ENCODE peak calls at places on chromosomes 1 and 21, in eight cellular contexts. L, O, J, C, A, Q, W and R are unnamed samples.

GRCh38 chr21:44337941-44338895 is 972 bp downstream of the CFAP410 start:
- DNase-seq in L (peak), O (peak), J (peak), C (peak), A (peak), Q (peak), W (peak), R (peak)

GRCh38 chr1:239008568-239008967 is 377.8 kb upstream of the CHRM3 start:
- DNase-seq in L (no peak), O (no peak), J (no peak), C (no peak), A (no peak), Q (no peak), W (no peak), R (no peak)

GRCh38 chr1:10132852-10133251 is 77.5 kb upstream of the KIF1B start:
- DNase-seq in L (no peak), O (no peak), J (no peak), C (no peak), A (no peak), Q (no peak), W (no peak), R (no peak)

GRCh38 chr1:163191301-163191700 is 11.4 kb downstream of the RGS5 start:
- DNase-seq in L (no peak), O (no peak), J (no peak), C (no peak), A (no peak), Q (no peak), W (no peak), R (no peak)

GRCh38 chr1:153490272-153491051 is 30.0 kb upstream of the S100A7 start:
- DNase-seq in L (peak), O (no peak), J (peak), C (peak), A (no peak), Q (peak), W (peak), R (peak)

GRCh38 chr1:178282949-178283367 is 189.1 kb downstream of the RASAL2 start:
- DNase-seq in L (no peak), O (no peak), J (no peak), C (no peak), A (no peak), Q (peak), W (no peak), R (peak)

GRCh38 chr1:92707292-92707691 is 77.6 kb downstream of the EVI5 start:
- DNase-seq in L (no peak), O (no peak), J (no peak), C (no peak), A (no peak), Q (no peak), W (no peak), R (no peak)

GRCh38 chr1:183103141-183103540 is 79.9 kb downstream of the LAMC1 start:
- DNase-seq in L (no peak), O (no peak), J (no peak), C (no peak), A (no peak), Q (no peak), W (no peak), R (no peak)

GRCh38 chr21:16125274-16125673 is 395.5 kb downstream of the USP25 start:
- DNase-seq in L (no peak), O (no peak), J (no peak), C (no peak), A (no peak), Q (no peak), W (no peak), R (no peak)

GRCh38 chr1:62706985-62707745 is 19.0 kb upstream of the DOCK7 start:
- DNase-seq in L (no peak), O (no peak), J (no peak), C (no peak), A (no peak), Q (no peak), W (no peak), R (no peak)

GRCh38 chr1:54564312-54565112 is 16.5 kb downstream of the ACOT11 start:
- DNase-seq in L (no peak), O (peak), J (peak), C (no peak), A (no peak), Q (no peak), W (no peak), R (peak)

GRCh38 chr1:188386161-188386560 is 1557.4 kb downstream of the PLA2G4A start:
- DNase-seq in L (no peak), O (no peak), J (no peak), C (no peak), A (no peak), Q (no peak), W (no peak), R (no peak)

GRCh38 chr1:41981796-41982195 is 63.1 kb upstream of the HIVEP3 start:
- DNase-seq in L (no peak), O (no peak), J (no peak), C (no peak), A (no peak), Q (no peak), W (no peak), R (no peak)

GRCh38 chr1:30478799-30479198 is 244.6 kb downstream of the MATN1 start:
- DNase-seq in L (no peak), O (no peak), J (no peak), C (no peak), A (no peak), Q (no peak), W (no peak), R (no peak)

GRCh38 chr1:113124366-113124765 is 51.4 kb downstream of the LRIG2 start:
- DNase-seq in L (no peak), O (no peak), J (no peak), C (no peak), A (no peak), Q (no peak), W (no peak), R (no peak)

GRCh38 chr1:15153842-15154479 is 414 bp downstream of the TMEM51 start:
- DNase-seq in L (no peak), O (peak), J (no peak), C (peak), A (peak), Q (peak), W (peak), R (peak)

GRCh38 chr1:96445296-96445695 is 276.3 kb upstream of the PTBP2 start:
- DNase-seq in L (no peak), O (no peak), J (no peak), C (no peak), A (no peak), Q (peak), W (no peak), R (peak)

GRCh38 chr1:157000686-157001085 is 44.9 kb downstream of the ARHGEF11 start:
- DNase-seq in L (no peak), O (no peak), J (no peak), C (no peak), A (no peak), Q (peak), W (no peak), R (peak)

GRCh38 chr1:95236784-95237575 is 3.0 kb downstream of the RWDD3 start:
- DNase-seq in L (no peak), O (no peak), J (no peak), C (no peak), A (no peak), Q (no peak), W (no peak), R (no peak)

GRCh38 chr1:219140308-219140877 is 33.3 kb upstream of the LYPLAL1 start:
- DNase-seq in L (no peak), O (no peak), J (no peak), C (no peak), A (no peak), Q (no peak), W (no peak), R (no peak)

GRCh38 chr1:6259491-6260362 is 1.2 kb downstream of the GPR153 start:
- DNase-seq in L (peak), O (peak), J (peak), C (peak), A (peak), Q (peak), W (peak), R (peak)

GRCh38 chr1:2493691-2494322 is 17.7 kb downstream of the PLCH2 start:
- DNase-seq in L (no peak), O (no peak), J (no peak), C (no peak), A (no peak), Q (no peak), W (no peak), R (no peak)

GRCh38 chr1:212317916-212318315 is 32.7 kb downstream of the PPP2R5A start:
- DNase-seq in L (no peak), O (no peak), J (no peak), C (no peak), A (no peak), Q (no peak), W (no peak), R (no peak)

GRCh38 chr1:46446646-46447498 is 42.8 kb upstream of the DMBX1 start:
- DNase-seq in L (peak), O (peak), J (peak), C (peak), A (peak), Q (peak), W (peak), R (peak)

GRCh38 chr1:200906491-200906890 is 11.8 kb downstream of the INAVA start:
- DNase-seq in L (no peak), O (no peak), J (no peak), C (no peak), A (no peak), Q (no peak), W (no peak), R (no peak)

GRCh38 chr21:19236209-19236608 is 832.6 kb upstream of the TMPRSS15 start:
- DNase-seq in L (no peak), O (no peak), J (no peak), C (no peak), A (no peak), Q (no peak), W (no peak), R (no peak)

GRCh38 chr1:149884433-149885363 is 14.7 kb upstream of the BOLA1 start:
- DNase-seq in L (peak), O (no peak), J (no peak), C (no peak), A (no peak), Q (peak), W (no peak), R (no peak)

GRCh38 chr1:107140703-107141490 is at the start of gene NTNG1:
- DNase-seq in L (no peak), O (peak), J (no peak), C (no peak), A (peak), Q (peak), W (no peak), R (peak)

GRCh38 chr1:179754031-179754624 is 11.0 kb downstream of the FAM163A start:
- DNase-seq in L (no peak), O (no peak), J (no peak), C (no peak), A (no peak), Q (peak), W (no peak), R (peak)

GRCh38 chr1:68093737-68094136 is 43.3 kb upstream of the DIRAS3 start:
- DNase-seq in L (no peak), O (no peak), J (no peak), C (no peak), A (no peak), Q (peak), W (no peak), R (peak)

GRCh38 chr1:6245869-6246496 is 2.0 kb downstream of the HES3 start:
- DNase-seq in L (no peak), O (peak), J (no peak), C (no peak), A (no peak), Q (peak), W (no peak), R (peak)

GRCh38 chr1:159911668-159912067 is 11.7 kb upstream of the CFAP45 start:
- DNase-seq in L (no peak), O (no peak), J (no peak), C (no peak), A (no peak), Q (no peak), W (no peak), R (no peak)

GRCh38 chr1:2415801-2416208 is 3.4 kb upstream of the PEX10 start:
- DNase-seq in L (no peak), O (peak), J (no peak), C (no peak), A (peak), Q (no peak), W (peak), R (peak)

GRCh38 chr21:46188226-46189212 is 4.3 kb upstream of the SPATC1L start:
- DNase-seq in L (peak), O (peak), J (peak), C (peak), A (peak), Q (peak), W (peak), R (peak)

GRCh38 chr1:228161381-228161780 is 4.2 kb upstream of the IBA57 start:
- DNase-seq in L (no peak), O (no peak), J (no peak), C (no peak), A (peak), Q (peak), W (no peak), R (peak)

GRCh38 chr1:1137256-1138045 is 21.6 kb upstream of the C1orf159 start:
- DNase-seq in L (no peak), O (peak), J (no peak), C (no peak), A (no peak), Q (no peak), W (no peak), R (no peak)
- H3K4me3 ChIP-seq in L (no peak), O (no peak), J (no peak), C (no peak), A (peak), Q (no peak), W (no peak), R (no peak)

GRCh38 chr1:202268817-202269216 is 72.9 kb downstream of the UBE2T start:
- DNase-seq in L (no peak), O (no peak), J (no peak), C (no peak), A (no peak), Q (no peak), W (no peak), R (no peak)

GRCh38 chr1:202266061-202266765 is 72.6 kb downstream of the LGR6 start:
- DNase-seq in L (no peak), O (no peak), J (peak), C (no peak), A (no peak), Q (no peak), W (no peak), R (no peak)

GRCh38 chr1:202270871-202271326 is 70.8 kb downstream of the UBE2T start:
- DNase-seq in L (no peak), O (no peak), J (peak), C (no peak), A (no peak), Q (no peak), W (no peak), R (no peak)

GRCh38 chr1:202264300-202265075 is 70.9 kb downstream of the LGR6 start:
- DNase-seq in L (no peak), O (no peak), J (peak), C (no peak), A (no peak), Q (no peak), W (no peak), R (no peak)

GRCh38 chr1:202268032-202268431 is 73.7 kb downstream of the UBE2T start:
- DNase-seq in L (no peak), O (no peak), J (no peak), C (no peak), A (no peak), Q (no peak), W (no peak), R (no peak)
- TF ChIP-seq CTCF in L (no peak), O (no peak), J (no peak), C (no peak), A (no peak), Q (no peak), W (no peak), R (no peak)

GRCh38 chr1:32626176-32626575 is 24.2 kb downstream of the ZBTB8OS start:
- DNase-seq in L (no peak), O (no peak), J (no peak), C (no peak), A (no peak), Q (no peak), W (no peak), R (no peak)

GRCh38 chr1:32623775-32624174 is 26.6 kb downstream of the ZBTB8OS start:
- DNase-seq in L (no peak), O (no peak), J (no peak), C (no peak), A (no peak), Q (no peak), W (no peak), R (no peak)

GRCh38 chr1:32622806-32623694 is 27.3 kb downstream of the ZBTB8OS start:
- DNase-seq in L (no peak), O (no peak), J (no peak), C (no peak), A (no peak), Q (no peak), W (no peak), R (no peak)

GRCh38 chr1:32622205-32622604 is 28.1 kb downstream of the ZBTB8OS start:
- DNase-seq in L (no peak), O (no peak), J (no peak), C (no peak), A (no peak), Q (no peak), W (no peak), R (no peak)

DNA sequence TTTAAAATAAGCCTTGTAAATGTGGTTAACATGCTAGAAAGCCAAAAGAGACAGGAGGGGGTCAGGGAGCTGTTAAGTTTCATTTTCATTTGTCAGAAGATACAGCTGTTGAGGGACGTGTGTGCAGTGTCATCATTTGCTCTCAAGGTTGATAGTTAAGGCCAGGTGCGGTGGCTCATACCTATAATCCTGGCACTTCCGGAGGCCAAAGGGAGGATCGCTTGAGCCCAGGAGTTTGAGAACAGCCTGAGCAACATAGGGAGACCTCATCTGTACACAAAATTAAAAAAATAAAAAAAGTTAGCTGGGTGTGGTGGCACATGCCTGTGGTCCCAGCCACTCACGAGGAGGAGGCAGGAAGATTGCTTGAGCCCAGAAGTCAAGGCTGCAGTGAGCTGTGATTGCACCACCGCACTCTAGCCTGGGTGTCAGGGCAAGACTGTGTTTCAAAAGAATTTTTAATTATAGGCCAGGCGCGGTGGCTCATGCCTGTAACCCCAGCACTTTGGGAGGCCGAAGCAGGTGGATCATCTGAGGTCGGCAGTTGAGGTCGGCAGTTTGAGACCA is 22.7 kb downstream of the ZBTB8OS start:
- DNase-seq in L (no peak), O (no peak), J (no peak), C (no peak), A (no peak), Q (no peak), W (no peak), R (no peak)
- H3K4me3 ChIP-seq in L (no peak), O (no peak), J (no peak), C (no peak), A (no peak), Q (no peak), W (no peak), R (no peak)

DNA sequence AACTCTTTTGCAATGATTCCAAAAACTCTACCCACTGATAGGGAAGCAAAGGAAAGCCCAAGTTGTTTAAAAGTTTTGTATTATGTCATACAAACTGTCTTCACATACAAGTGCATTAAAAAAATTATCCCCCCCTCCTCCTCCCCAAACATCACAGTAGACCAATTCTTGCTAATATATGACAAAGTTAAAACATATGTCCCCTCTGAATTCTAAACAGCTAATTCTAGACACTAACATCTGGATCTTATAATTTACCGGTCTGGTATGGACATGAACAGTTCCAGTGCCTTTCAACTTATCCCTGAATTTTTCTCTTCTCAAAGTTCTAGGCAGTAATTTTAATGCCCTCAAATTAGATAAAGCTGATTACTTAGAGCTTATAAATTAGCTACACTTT is 13.4 kb downstream of the RIT1 start:
- DNase-seq in L (no peak), O (no peak), J (no peak), C (no peak), A (no peak), Q (no peak), W (no peak), R (no peak)
- TF ChIP-seq CTCF in L (no peak), O (no peak), J (no peak), C (no peak), A (no peak), Q (no peak), W (no peak), R (no peak)